ENCODE peak calls at places on chromosomes 1 and 21, in eight cellular contexts. Y is GM06990, N is HFF-Myc, K is esophagus squamous epithelium, U is colonic mucosa, M is left ventricle myocardium inferior, R is AG09309, Z is brain microvascular endothelial cell. T is an unnamed sample.

GRCh38 chr21:15276243-15276642 is 211.4 kb upstream of the NRIP1 start:
- DNase-seq in Y (no peak), N (no peak), K (no peak), U (no peak), M (no peak), R (no peak), Z (no peak), T (no peak)

GRCh38 chr21:35933466-35933865 is 126.9 kb downstream of the SETD4 start:
- DNase-seq in Y (no peak), N (peak; percentile 90), K (no peak), U (no peak), M (peak; percentile 43), R (peak; percentile 79), Z (peak; percentile 79), T (peak; percentile 78)

GRCh38 chr1:112794654-112795239 is 79.6 kb upstream of the PPM1J start:
- DNase-seq in Y (peak; percentile 12), N (no peak), K (no peak), U (no peak), M (no peak), R (no peak), Z (no peak), T (no peak)

GRCh38 chr21:38352536-38353219 is 95.9 kb downstream of the KCNJ15 start:
- DNase-seq in Y (no peak), N (peak; percentile 64), K (no peak), U (peak; percentile 59), M (peak; percentile 25), R (peak; percentile 38), Z (peak; percentile 68), T (peak; percentile 82)

GRCh38 chr21:15441060-15441493 is 288.7 kb upstream of the USP25 start:
- DNase-seq in Y (no peak), N (no peak), K (no peak), U (no peak), M (no peak), R (no peak), Z (no peak), T (no peak)

GRCh38 chr1:150151291-150152181 is 1.8 kb downstream of the PLEKHO1 start:
- DNase-seq in Y (peak; percentile 78), N (no peak), K (no peak), U (no peak), M (no peak), R (no peak), Z (no peak), T (no peak)

GRCh38 chr1:218345673-218346390 is 696 bp downstream of the TGFB2 start:
- DNase-seq in Y (peak; percentile 71), N (no peak), K (no peak), U (peak; percentile 30), M (peak; percentile 67), R (no peak), Z (peak; percentile 64), T (peak; percentile 87)

GRCh38 chr1:91684599-91685196 is 184.0 kb downstream of the CDC7 start:
- DNase-seq in Y (no peak), N (peak; percentile 51), K (no peak), U (no peak), M (no peak), R (no peak), Z (no peak), T (peak; percentile 45)

GRCh38 chr21:45054162-45054926 is 20.0 kb upstream of the ADARB1 start:
- DNase-seq in Y (no peak), N (no peak), K (no peak), U (no peak), M (no peak), R (no peak), Z (no peak), T (no peak)

GRCh38 chr1:71561729-71562128 is 480.9 kb upstream of the ZRANB2 start:
- DNase-seq in Y (no peak), N (peak; percentile 37), K (no peak), U (no peak), M (no peak), R (peak; percentile 47), Z (no peak), T (peak; percentile 2)

DNA sequence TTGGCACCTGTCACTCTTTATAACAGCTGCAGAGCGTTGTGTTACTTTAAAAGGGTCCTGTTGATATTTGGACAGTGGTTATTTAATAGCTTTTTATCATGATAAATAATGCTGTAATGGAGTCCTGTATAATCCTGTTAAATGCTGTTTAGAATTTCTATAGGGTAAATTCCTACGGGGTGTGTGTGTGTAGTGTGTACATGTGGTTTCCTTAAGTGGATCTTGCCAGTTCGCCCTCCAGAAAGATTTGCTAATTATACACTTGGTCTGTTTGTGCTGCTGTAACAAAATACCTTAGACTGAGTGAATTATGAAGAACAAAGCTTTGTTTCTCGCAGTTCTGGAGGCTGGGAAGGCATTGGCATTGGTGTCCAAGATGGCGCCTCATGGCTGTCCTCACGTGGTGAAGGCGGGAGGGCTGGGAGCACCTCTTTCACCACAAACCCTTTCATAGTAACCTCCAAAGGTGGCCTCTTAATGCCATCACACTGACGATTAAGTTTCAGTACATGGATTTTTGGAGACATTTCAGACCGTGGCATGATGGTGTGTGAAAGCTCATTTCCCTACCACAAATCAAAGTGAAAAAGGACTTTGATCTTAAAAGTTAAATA is 11.2 kb downstream of the PRMT2 start:
- DNase-seq in Y (no peak), N (no peak), K (no peak), U (no peak), M (no peak), R (no peak), Z (no peak), T (no peak)
- H3K4me3 ChIP-seq in Y (no peak overlapping the region), N (no peak overlapping the region), K (no peak overlapping the region), U (no peak overlapping the region), M (no peak overlapping the region), R (no peak overlapping the region), Z (no peak overlapping the region), T (no peak overlapping the region)

DNA sequence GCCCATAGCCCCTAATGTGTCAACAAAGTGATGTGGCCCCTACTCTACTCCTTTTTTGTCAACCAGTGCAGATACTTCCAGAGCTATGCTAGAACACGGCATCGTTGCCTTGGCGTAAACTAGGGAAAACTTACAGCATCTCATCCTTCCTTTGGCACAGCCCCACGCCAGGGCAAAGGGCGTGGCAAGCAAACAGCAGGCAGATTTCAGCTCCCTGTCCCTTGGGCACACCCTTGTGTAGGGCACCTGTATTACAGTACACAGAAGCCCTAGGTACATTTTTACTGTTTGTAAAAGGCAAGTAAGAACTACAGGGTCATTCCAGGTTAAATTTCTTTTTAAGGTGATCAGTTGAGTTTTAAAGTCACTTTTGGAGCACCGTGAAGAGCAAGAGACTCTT is 29.3 kb downstream of the PRDX6 start:
- DNase-seq in Y (no peak), N (no peak), K (no peak), U (peak; percentile 81), M (no peak), R (no peak), Z (no peak), T (no peak)
- TF ChIP-seq CTCF in Y (peak; percentile 41), N (peak; percentile 14), K (peak; percentile 12), U (peak; percentile 34), M (no peak), R (no peak), Z (peak; percentile 9), T (peak; percentile 21)

DNA sequence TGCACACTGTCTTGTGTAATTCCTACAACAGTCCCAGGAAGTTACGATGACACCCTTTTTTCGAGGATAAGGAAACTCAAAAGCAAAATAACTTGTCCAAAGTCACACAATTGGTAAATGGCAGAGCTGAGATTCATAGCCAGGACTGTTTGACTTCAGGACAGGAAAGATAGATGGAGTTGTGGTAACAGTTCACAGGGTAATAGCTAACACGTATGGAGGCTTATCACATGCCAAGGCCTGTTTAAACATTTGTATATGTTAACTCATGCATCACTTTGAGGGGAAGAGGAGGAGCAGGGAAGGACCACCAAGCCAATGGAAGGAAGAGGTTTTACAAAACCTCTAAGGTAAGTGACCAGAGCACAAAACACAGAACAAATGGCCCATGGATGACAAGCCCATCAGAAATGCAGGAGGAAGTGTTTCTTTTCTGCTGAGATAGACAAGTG is 2.8 kb downstream of the DHCR24 start:
- DNase-seq in Y (no peak), N (no peak), K (no peak), U (no peak), M (no peak), R (no peak), Z (no peak), T (no peak)
- H3K4me3 ChIP-seq in Y (peak overlapping the region; percentile 16), N (peak overlapping the region; percentile 84), K (no peak overlapping the region), U (no peak overlapping the region), M (no peak overlapping the region), R (no peak overlapping the region), Z (no peak overlapping the region), T (peak overlapping the region; percentile 6)

DNA sequence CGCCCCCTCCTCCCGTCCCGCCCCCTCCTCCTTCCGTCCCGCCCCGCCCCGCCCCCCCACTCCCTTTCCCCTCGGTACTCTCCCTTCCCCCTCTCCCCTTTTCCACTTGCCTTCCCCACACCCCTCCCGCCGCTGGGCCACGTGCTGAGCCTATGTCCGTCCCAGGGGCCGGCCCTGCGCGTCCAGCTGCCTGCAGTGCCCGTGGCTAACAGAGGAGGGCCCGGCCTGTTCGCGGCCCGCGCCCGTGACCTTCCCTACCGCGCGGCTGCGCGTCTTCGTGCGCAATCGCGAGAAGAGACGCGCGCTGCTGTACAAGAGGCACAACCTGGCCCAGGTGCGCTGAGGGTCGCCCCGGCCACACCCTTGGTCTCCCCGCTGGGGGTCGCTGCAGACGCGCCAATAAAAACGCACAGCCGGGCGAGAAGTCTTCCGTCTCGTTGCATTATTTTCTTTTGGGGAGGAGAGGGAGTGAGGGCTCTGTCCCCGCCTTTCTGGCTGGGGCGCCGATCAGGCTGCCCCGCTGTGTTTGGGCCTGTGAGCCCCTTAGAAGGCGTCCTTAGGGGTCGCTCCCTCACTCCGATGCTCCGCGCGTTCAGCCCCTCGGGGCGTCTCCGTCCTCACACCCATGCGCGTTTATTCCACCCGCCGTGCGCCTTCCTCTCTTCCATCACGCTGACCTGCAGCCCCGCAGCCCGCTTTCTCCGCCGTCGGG is 28.0 kb downstream of the TRIM11 start:
- DNase-seq in Y (peak; percentile 50), N (no peak), K (no peak), U (peak; percentile 68), M (peak; percentile 74), R (peak; percentile 7), Z (peak; percentile 56), T (peak; percentile 79)
- TF ChIP-seq CTCF in Y (peak; percentile 41), N (peak; percentile 60), K (peak; percentile 36), U (peak; percentile 29), M (peak; percentile 60), R (peak; percentile 54), Z (peak; percentile 72), T (peak; percentile 69)

DNA sequence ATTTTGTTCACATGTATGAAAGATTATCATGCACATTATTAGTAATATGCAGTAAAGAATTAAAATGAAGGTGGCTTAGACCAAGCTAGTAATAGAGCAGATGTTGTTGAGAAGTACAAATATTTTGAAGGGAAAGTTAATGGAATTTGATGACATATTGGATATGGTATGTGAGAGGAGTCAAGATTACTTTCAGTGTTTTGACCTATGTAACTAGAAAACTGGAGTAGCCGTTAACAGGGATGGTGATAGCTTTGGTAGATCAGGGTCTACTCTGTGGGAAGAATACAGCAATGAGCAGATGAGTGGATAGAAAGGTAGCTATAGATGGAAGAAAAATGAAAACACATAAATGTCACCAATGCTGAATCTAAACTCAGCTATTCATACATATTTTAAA is 163.2 kb upstream of the LRRC7 start:
- DNase-seq in Y (no peak), N (no peak), K (no peak), U (no peak), M (no peak), R (no peak), Z (no peak), T (peak; percentile 9)
- H3K4me3 ChIP-seq in Y (no peak overlapping the region), N (no peak overlapping the region), K (no peak overlapping the region), U (no peak overlapping the region), M (no peak overlapping the region), R (no peak overlapping the region), Z (no peak overlapping the region), T (no peak overlapping the region)

DNA sequence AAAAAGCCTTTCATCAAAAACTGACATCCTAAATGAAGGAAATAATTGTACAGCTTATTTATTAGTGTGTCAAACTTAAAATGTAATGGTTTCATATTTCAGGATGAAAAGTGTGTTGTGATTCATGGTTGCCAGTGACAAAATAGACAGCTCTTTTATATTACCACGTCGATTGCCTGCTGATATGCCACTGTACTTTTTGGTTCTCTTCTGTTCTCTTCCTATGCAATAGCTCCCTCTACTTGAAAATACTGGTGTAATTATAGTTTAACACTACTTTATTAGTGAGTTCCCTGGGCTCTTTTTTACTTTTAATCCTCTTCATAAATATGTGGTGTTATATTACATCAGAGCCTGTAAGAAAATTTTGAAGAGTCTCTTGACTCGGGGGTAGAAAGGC is 111.3 kb downstream of the PATJ start:
- DNase-seq in Y (no peak), N (peak; percentile 24), K (no peak), U (no peak), M (no peak), R (peak; percentile 11), Z (no peak), T (peak; percentile 65)
- TF ChIP-seq CTCF in Y (no peak), N (no peak), K (no peak), U (no peak), M (peak; percentile 41), R (peak; percentile 44), Z (peak; percentile 20), T (peak; percentile 46)